ENCODE peak calls at places on chromosomes 4 and X, in six cellular contexts. T, R, Y, W, H and A are unnamed samples. For H3K36me3 and H3K9me3, the result is how much of the 10 kb centered on the place peaks cover.

GRCh38 chr4:15746110-15746509 is 32.0 kb upstream of the CD38 start:
- DNase-seq in T (no peak), R (no peak), Y (no peak), W (no peak), H (no peak), A (no peak)

GRCh38 chr4:175369087-175369486 is 443.0 kb downstream of the GPM6A start:
- DNase-seq in T (no peak), R (no peak), Y (no peak), W (no peak), H (no peak), A (no peak)

GRCh38 chrX:5236096-5236495 is 992.6 kb downstream of the NLGN4X start:
- DNase-seq in T (no peak), R (no peak), Y (no peak), W (no peak), H (no peak), A (no peak)

GRCh38 chrX:19122641-19123009 is 357 bp upstream of the ADGRG2 start:
- DNase-seq in T (no peak), R (no peak), Y (no peak), W (no peak), H (no peak), A (no peak)

GRCh38 chr4:43360296-43360695 is 467.8 kb downstream of the GRXCR1 start:
- DNase-seq in T (no peak), R (no peak), Y (no peak), W (no peak), H (no peak), A (no peak)

GRCh38 chr4:121989715-121990114 is 37.9 kb upstream of the TRPC3 start:
- DNase-seq in T (no peak), R (no peak), Y (no peak), W (no peak), H (peak), A (no peak)

GRCh38 chr4:68498413-68499007 is 51.2 kb downstream of the TMPRSS11E start:
- DNase-seq in T (no peak), R (peak), Y (peak), W (no peak), H (peak), A (peak)

GRCh38 chr4:98510757-98511517 is 147.5 kb downstream of the TSPAN5 start:
- DNase-seq in T (no peak), R (no peak), Y (no peak), W (no peak), H (no peak), A (no peak)

GRCh38 chrX:9352683-9353430 is 112.0 kb upstream of the TBL1X start:
- DNase-seq in T (no peak), R (peak), Y (peak), W (no peak), H (no peak), A (peak)

GRCh38 chrX:2710041-2710471 is 19.0 kb downstream of the CD99 start:
- DNase-seq in T (no peak), R (no peak), Y (peak), W (no peak), H (peak), A (no peak)

GRCh38 chr4:102055805-102056204 is 265.3 kb downstream of the BANK1 start:
- DNase-seq in T (no peak), R (no peak), Y (no peak), W (no peak), H (no peak), A (no peak)

GRCh38 chr4:68591204-68591603 is 15.1 kb upstream of the UGT2B17 start:
- DNase-seq in T (no peak), R (no peak), Y (no peak), W (no peak), H (no peak), A (no peak)

GRCh38 chr4:159171287-159171686 is 68.4 kb downstream of the RAPGEF2 start:
- DNase-seq in T (no peak), R (no peak), Y (no peak), W (no peak), H (no peak), A (no peak)

GRCh38 chr4:119549639-119550038 is 79.0 kb downstream of the PDE5A start:
- DNase-seq in T (no peak), R (no peak), Y (no peak), W (no peak), H (no peak), A (no peak)

GRCh38 chr4:146267826-146268225 is 53.5 kb downstream of the REELD1 start:
- DNase-seq in T (no peak), R (no peak), Y (no peak), W (no peak), H (no peak), A (no peak)

GRCh38 chr4:680931-681645 is 6.7 kb downstream of the MYL5 start:
- DNase-seq in T (peak), R (peak), Y (peak), W (peak), H (no peak), A (no peak)

GRCh38 chr4:184263910-184264732 is 46.4 kb upstream of the ENPP6 start:
- DNase-seq in T (peak), R (peak), Y (peak), W (peak), H (peak), A (peak)

GRCh38 chrX:39869846-39870601 is 227.7 kb downstream of the BCOR start:
- DNase-seq in T (no peak), R (no peak), Y (peak), W (no peak), H (no peak), A (peak)

GRCh38 chrX:136708348-136708747 is 60.4 kb downstream of the CD40LG start:
- DNase-seq in T (no peak), R (no peak), Y (no peak), W (no peak), H (no peak), A (no peak)

GRCh38 chr4:35689866-35690265 is 554.4 kb downstream of the ARAP2 start:
- DNase-seq in T (no peak), R (no peak), Y (no peak), W (no peak), H (no peak), A (no peak)

GRCh38 chrX:110258552-110258951 is 59.3 kb downstream of the AMMECR1 start:
- DNase-seq in T (no peak), R (no peak), Y (no peak), W (no peak), H (no peak), A (no peak)

GRCh38 chr4:37822220-37822619 is 4.3 kb upstream of the PGM2 start:
- DNase-seq in T (no peak), R (no peak), Y (no peak), W (no peak), H (no peak), A (no peak)

GRCh38 chr4:93994175-93994994 is 165.8 kb downstream of the ATOH1 start:
- DNase-seq in T (no peak), R (no peak), Y (no peak), W (no peak), H (no peak), A (no peak)

GRCh38 chrX:5681159-5681558 is 547.5 kb downstream of the NLGN4X start:
- DNase-seq in T (no peak), R (no peak), Y (no peak), W (no peak), H (no peak), A (no peak)

GRCh38 chr4:2755821-2756690 is at the start of gene TNIP2:
- DNase-seq in T (peak), R (peak), Y (peak), W (peak), H (no peak), A (peak)

GRCh38 chr4:26624042-26624441 is 40.2 kb downstream of the TBC1D19 start:
- DNase-seq in T (no peak), R (no peak), Y (no peak), W (no peak), H (no peak), A (no peak)

GRCh38 chr4:150240011-150240410 is 161.8 kb downstream of the DCLK2 start:
- DNase-seq in T (no peak), R (no peak), Y (no peak), W (no peak), H (no peak), A (no peak)

GRCh38 chrX:153944140-153944799 is at the start of gene RENBP:
- DNase-seq in T (peak), R (peak), Y (peak), W (no peak), H (no peak), A (no peak)

GRCh38 chr4:98662619-98663225 is 4.3 kb upstream of the TSPAN5 start:
- DNase-seq in T (no peak), R (no peak), Y (no peak), W (no peak), H (no peak), A (peak)

GRCh38 chr4:168759321-168759720 is 250.7 kb downstream of the CBR4 start:
- DNase-seq in T (no peak), R (no peak), Y (no peak), W (no peak), H (no peak), A (no peak)

GRCh38 chr4:157775971-157776370 is 396.9 kb downstream of the GASK1B start:
- DNase-seq in T (no peak), R (no peak), Y (no peak), W (no peak), H (no peak), A (no peak)

GRCh38 chrX:46184749-46185148 is 360.5 kb downstream of the ZNF674 start:
- DNase-seq in T (no peak), R (no peak), Y (no peak), W (no peak), H (peak), A (no peak)

GRCh38 chr4:7252051-7252450 is 59.7 kb downstream of the SORCS2 start:
- DNase-seq in T (peak), R (no peak), Y (no peak), W (no peak), H (no peak), A (no peak)

GRCh38 chr4:65175585-65175984 is 494.7 kb downstream of the EPHA5 start:
- DNase-seq in T (no peak), R (no peak), Y (no peak), W (no peak), H (no peak), A (no peak)

GRCh38 chr4:88009871-88010270 is 2.4 kb downstream of the PKD2 start:
- DNase-seq in T (no peak), R (no peak), Y (no peak), W (no peak), H (no peak), A (no peak)

GRCh38 chr4:109011241-109012031 is 248.6 kb upstream of the ETNPPL start:
- DNase-seq in T (no peak), R (no peak), Y (no peak), W (no peak), H (no peak), A (no peak)

GRCh38 chr4:109009909-109010308 is 247.1 kb upstream of the ETNPPL start:
- DNase-seq in T (no peak), R (no peak), Y (no peak), W (no peak), H (no peak), A (no peak)

GRCh38 chr4:109007976-109008375 is 245.1 kb upstream of the ETNPPL start:
- DNase-seq in T (no peak), R (no peak), Y (no peak), W (no peak), H (no peak), A (no peak)

GRCh38 chr4:109012286-109012880 is 249.5 kb upstream of the ETNPPL start:
- DNase-seq in T (no peak), R (no peak), Y (no peak), W (no peak), H (no peak), A (no peak)

DNA sequence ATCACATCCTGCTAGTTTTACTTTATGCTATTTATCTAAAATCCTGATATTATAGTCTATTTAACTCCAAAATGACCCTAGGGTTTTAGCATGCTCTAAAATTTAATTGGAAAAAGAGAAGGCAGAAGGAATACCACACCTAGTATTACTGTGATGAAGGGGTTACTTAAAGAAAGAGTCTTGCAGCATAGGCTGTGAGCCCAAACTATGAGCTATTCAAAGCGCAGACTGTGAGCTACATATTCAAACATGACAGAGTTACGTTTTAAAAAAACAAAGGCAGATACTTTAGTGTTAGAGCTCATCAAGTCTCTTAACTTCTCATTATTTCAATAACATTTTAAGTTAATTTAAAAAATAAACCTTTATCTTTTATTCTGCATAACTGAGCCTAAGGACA is 247.7 kb upstream of the ETNPPL start:
- DNase-seq in T (no peak), R (no peak), Y (no peak), W (no peak), H (no peak), A (no peak)
- H3K36me3 ChIP-seq in T (under half), R (under half), Y (under half), W (under half), H (under half), A (under half)

GRCh38 chrX:155031657-155032056 is 5.0 kb downstream of the FUNDC2 start:
- DNase-seq in T (no peak), R (no peak), Y (no peak), W (no peak), H (no peak), A (no peak)

DNA sequence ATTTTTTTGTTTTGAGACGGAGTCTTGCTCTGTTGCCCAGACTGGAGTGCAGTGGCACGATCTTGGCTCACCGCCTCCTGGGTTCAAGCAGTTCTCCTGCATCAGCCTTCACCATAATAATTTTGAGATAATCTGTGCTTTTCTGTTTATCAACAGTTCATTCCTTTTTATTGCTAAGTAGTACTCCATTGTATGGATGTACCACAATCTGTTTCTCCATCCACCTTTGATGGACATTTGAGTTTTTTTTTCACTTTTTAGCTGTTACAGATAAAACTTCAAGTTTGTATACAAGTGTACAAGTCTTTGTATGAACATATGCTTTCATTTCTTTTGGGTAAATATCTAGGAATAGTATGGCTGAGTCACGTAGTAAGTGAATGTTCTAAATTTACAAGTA is 9.0 kb downstream of the FUNDC2 start:
- DNase-seq in T (no peak), R (no peak), Y (no peak), W (no peak), H (no peak), A (no peak)
- H3K9me3 ChIP-seq in T (under half), R (under half), Y (under half), W (under half), H (under half), A (under half)

GRCh38 chr4:40967550-40967949 is 217.8 kb downstream of the NSUN7 start:
- DNase-seq in T (no peak), R (no peak), Y (no peak), W (no peak), H (no peak), A (no peak)

GRCh38 chr4:40969499-40969898 is 219.7 kb downstream of the NSUN7 start:
- DNase-seq in T (no peak), R (no peak), Y (no peak), W (no peak), H (no peak), A (no peak)

GRCh38 chr4:40960926-40961325 is 211.2 kb downstream of the NSUN7 start:
- DNase-seq in T (no peak), R (no peak), Y (no peak), W (no peak), H (no peak), A (no peak)

GRCh38 chr4:40962551-40963185 is 212.9 kb downstream of the NSUN7 start:
- DNase-seq in T (no peak), R (no peak), Y (no peak), W (no peak), H (no peak), A (no peak)

GRCh38 chr4:40963912-40964478 is 214.2 kb downstream of the NSUN7 start:
- DNase-seq in T (no peak), R (no peak), Y (no peak), W (no peak), H (no peak), A (no peak)
- H3K36me3 ChIP-seq in T (under half), R (under half), Y (under half), W (under half), H (under half), A (under half)

DNA sequence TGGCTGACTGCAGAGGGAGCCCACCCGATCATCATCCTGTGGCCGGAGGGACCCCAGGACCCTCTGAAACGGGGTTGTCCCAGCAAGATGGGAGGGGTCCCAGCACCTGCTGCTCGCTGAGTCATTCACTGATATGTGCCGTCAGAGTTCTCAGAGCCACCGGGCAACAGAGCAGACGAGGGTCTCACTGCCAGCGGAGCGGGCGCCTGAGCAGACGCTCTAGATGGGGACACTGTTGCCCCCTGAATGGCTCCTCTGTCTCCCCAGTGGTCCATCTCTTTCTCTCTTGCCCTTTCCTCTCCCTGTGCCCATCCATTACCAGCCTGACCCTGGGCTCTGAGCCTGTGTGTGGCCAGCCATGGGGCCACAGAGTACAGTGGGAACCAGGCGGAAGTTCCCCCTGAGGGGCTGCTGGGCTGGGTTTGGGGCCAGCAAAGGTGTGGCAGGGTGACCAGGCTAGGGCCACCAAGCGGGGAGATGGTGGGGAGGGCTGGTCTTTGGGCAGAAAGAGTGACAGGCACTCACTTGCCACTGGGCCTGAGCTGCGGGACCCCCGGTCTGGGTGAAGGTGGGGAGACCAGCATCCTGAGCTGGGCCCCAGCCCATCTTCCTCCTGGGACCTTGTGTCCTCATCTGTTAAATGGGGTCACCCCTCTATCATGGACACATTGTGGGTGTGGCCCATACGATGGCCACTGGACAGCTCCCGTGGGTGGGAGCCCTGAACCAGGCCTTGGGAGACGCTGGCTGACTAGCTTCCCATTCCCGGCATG is 90.9 kb downstream of the HMX1 start:
- DNase-seq in T (no peak), R (no peak), Y (no peak), W (no peak), H (no peak), A (no peak)
- H3K9me3 ChIP-seq in T (under half), R (under half), Y (under half), W (under half), H (under half), A (under half)

GRCh38 chr4:186593587-186593973 is 38.2 kb upstream of the MTNR1A start:
- DNase-seq in T (no peak), R (no peak), Y (no peak), W (no peak), H (no peak), A (no peak)
- H3K36me3 ChIP-seq in T (under half), R (under half), Y (under half), W (under half), H (half or more), A (under half)

DNA sequence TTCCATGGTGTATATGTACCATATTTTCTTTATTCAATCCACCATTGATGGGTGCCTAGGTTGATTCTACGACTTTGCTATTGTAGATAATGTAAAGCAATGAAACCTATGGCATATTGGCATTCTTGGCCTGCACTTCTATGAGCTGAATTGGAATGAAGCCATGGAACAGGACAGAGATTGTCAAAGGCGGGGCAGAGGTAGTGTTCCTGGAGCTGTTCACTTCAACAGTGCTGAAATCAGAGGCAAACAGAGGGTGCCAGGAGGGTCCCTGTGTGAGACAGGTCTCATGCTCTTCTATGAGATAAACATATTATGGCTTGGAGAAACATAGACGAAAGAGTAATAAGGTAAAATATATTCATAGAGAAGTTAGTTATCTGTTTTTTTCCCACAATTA is 342.6 kb upstream of the VCX start:
- DNase-seq in T (no peak), R (no peak), Y (no peak), W (no peak), H (no peak), A (no peak)
- H3K9me3 ChIP-seq in T (under half), R (under half), Y (under half), W (under half), H (under half), A (under half)